ENCODE peak calls at places on chromosome 6, in eight cellular contexts. One of them, this sample, is unnamed.

GRCh38 chr6:41502607-41503434 is 43.4 kb upstream of the FOXP4 start:
- DNase-seq in NCI-H524: no peak
- DNase-seq in stimulated activated CD4-positive, alpha-beta T cell treated with anti-CD3 and anti-CD28 coated beads, Interleukin-1b, Interleukin-23, amount 100 ng/mL, for 4 hours: no peak
- DNase-seq in posterior cingulate gyrus: peak; percentile 59
- DNase-seq in HTR-8/SVneo: no peak
- DNase-seq in activated CD4-positive, alpha-beta T cell treated with anti-CD3 and anti-CD28 coated beads, Interleukin-2, amount 50 U/mL, for 24 hours: no peak
- DNase-seq in progenitor cell of endocrine pancreas: no peak
- DNase-seq in left ventricle myocardium inferior: peak; percentile 15
- DNase-seq in this sample: no peak

GRCh38 chr6:153167907-153168306 is 36.8 kb upstream of the RGS17 start:
- DNase-seq in activated CD4-positive, alpha-beta T cell treated with anti-CD3 and anti-CD28 coated beads, Interleukin-2, amount 50 U/mL, for 24 hours: no peak
- DNase-seq in posterior cingulate gyrus: no peak
- DNase-seq in NCI-H524: no peak
- DNase-seq in left ventricle myocardium inferior: no peak
- DNase-seq in progenitor cell of endocrine pancreas: no peak
- DNase-seq in stimulated activated CD4-positive, alpha-beta T cell treated with anti-CD3 and anti-CD28 coated beads, Interleukin-1b, Interleukin-23, amount 100 ng/mL, for 4 hours: no peak
- DNase-seq in HTR-8/SVneo: no peak
- DNase-seq in this sample: no peak

GRCh38 chr6:157497579-157497978 is 116.6 kb downstream of the ZDHHC14 start:
- DNase-seq in HTR-8/SVneo: no peak
- DNase-seq in progenitor cell of endocrine pancreas: no peak
- DNase-seq in posterior cingulate gyrus: no peak
- DNase-seq in stimulated activated CD4-positive, alpha-beta T cell treated with anti-CD3 and anti-CD28 coated beads, Interleukin-1b, Interleukin-23, amount 100 ng/mL, for 4 hours: no peak
- DNase-seq in left ventricle myocardium inferior: no peak
- DNase-seq in NCI-H524: no peak
- DNase-seq in activated CD4-positive, alpha-beta T cell treated with anti-CD3 and anti-CD28 coated beads, Interleukin-2, amount 50 U/mL, for 24 hours: no peak
- DNase-seq in this sample: no peak

GRCh38 chr6:129105793-129106192 is 222.9 kb downstream of the LAMA2 start:
- DNase-seq in posterior cingulate gyrus: no peak
- DNase-seq in left ventricle myocardium inferior: no peak
- DNase-seq in activated CD4-positive, alpha-beta T cell treated with anti-CD3 and anti-CD28 coated beads, Interleukin-2, amount 50 U/mL, for 24 hours: no peak
- DNase-seq in stimulated activated CD4-positive, alpha-beta T cell treated with anti-CD3 and anti-CD28 coated beads, Interleukin-1b, Interleukin-23, amount 100 ng/mL, for 4 hours: no peak
- DNase-seq in HTR-8/SVneo: no peak
- DNase-seq in NCI-H524: no peak
- DNase-seq in progenitor cell of endocrine pancreas: no peak
- DNase-seq in this sample: no peak

GRCh38 chr6:118215269-118215668 is 308.2 kb downstream of the SLC35F1 start:
- DNase-seq in left ventricle myocardium inferior: no peak
- DNase-seq in NCI-H524: no peak
- DNase-seq in HTR-8/SVneo: no peak
- DNase-seq in activated CD4-positive, alpha-beta T cell treated with anti-CD3 and anti-CD28 coated beads, Interleukin-2, amount 50 U/mL, for 24 hours: no peak
- DNase-seq in progenitor cell of endocrine pancreas: no peak
- DNase-seq in posterior cingulate gyrus: no peak
- DNase-seq in stimulated activated CD4-positive, alpha-beta T cell treated with anti-CD3 and anti-CD28 coated beads, Interleukin-1b, Interleukin-23, amount 100 ng/mL, for 4 hours: no peak
- DNase-seq in this sample: no peak

GRCh38 chr6:148751233-148751632 is 4.4 kb downstream of the UST start:
- DNase-seq in progenitor cell of endocrine pancreas: no peak
- DNase-seq in posterior cingulate gyrus: no peak
- DNase-seq in stimulated activated CD4-positive, alpha-beta T cell treated with anti-CD3 and anti-CD28 coated beads, Interleukin-1b, Interleukin-23, amount 100 ng/mL, for 4 hours: no peak
- DNase-seq in activated CD4-positive, alpha-beta T cell treated with anti-CD3 and anti-CD28 coated beads, Interleukin-2, amount 50 U/mL, for 24 hours: no peak
- DNase-seq in HTR-8/SVneo: no peak
- DNase-seq in left ventricle myocardium inferior: no peak
- DNase-seq in NCI-H524: no peak
- DNase-seq in this sample: no peak

GRCh38 chr6:170087946-170088348 is 202.9 kb downstream of the DLL1 start:
- DNase-seq in stimulated activated CD4-positive, alpha-beta T cell treated with anti-CD3 and anti-CD28 coated beads, Interleukin-1b, Interleukin-23, amount 100 ng/mL, for 4 hours: peak; percentile 9
- DNase-seq in NCI-H524: no peak
- DNase-seq in HTR-8/SVneo: no peak
- DNase-seq in posterior cingulate gyrus: peak; percentile 78
- DNase-seq in progenitor cell of endocrine pancreas: no peak
- DNase-seq in activated CD4-positive, alpha-beta T cell treated with anti-CD3 and anti-CD28 coated beads, Interleukin-2, amount 50 U/mL, for 24 hours: peak; percentile 20
- DNase-seq in left ventricle myocardium inferior: peak; percentile 11
- DNase-seq in this sample: no peak

GRCh38 chr6:25232478-25232877 is 46.7 kb upstream of the CARMIL1 start:
- DNase-seq in stimulated activated CD4-positive, alpha-beta T cell treated with anti-CD3 and anti-CD28 coated beads, Interleukin-1b, Interleukin-23, amount 100 ng/mL, for 4 hours: no peak
- DNase-seq in HTR-8/SVneo: no peak
- DNase-seq in NCI-H524: no peak
- DNase-seq in left ventricle myocardium inferior: peak; percentile 43
- DNase-seq in activated CD4-positive, alpha-beta T cell treated with anti-CD3 and anti-CD28 coated beads, Interleukin-2, amount 50 U/mL, for 24 hours: no peak
- DNase-seq in posterior cingulate gyrus: peak; percentile 91
- DNase-seq in progenitor cell of endocrine pancreas: no peak
- DNase-seq in this sample: no peak

GRCh38 chr6:76771076-76771634 is 692.1 kb downstream of the HTR1B start:
- DNase-seq in stimulated activated CD4-positive, alpha-beta T cell treated with anti-CD3 and anti-CD28 coated beads, Interleukin-1b, Interleukin-23, amount 100 ng/mL, for 4 hours: no peak
- DNase-seq in activated CD4-positive, alpha-beta T cell treated with anti-CD3 and anti-CD28 coated beads, Interleukin-2, amount 50 U/mL, for 24 hours: no peak
- DNase-seq in posterior cingulate gyrus: no peak
- DNase-seq in left ventricle myocardium inferior: peak; percentile 35
- DNase-seq in NCI-H524: no peak
- DNase-seq in HTR-8/SVneo: no peak
- DNase-seq in progenitor cell of endocrine pancreas: no peak
- DNase-seq in this sample: no peak

GRCh38 chr6:55802259-55802658 is 73.1 kb downstream of the BMP5 start:
- DNase-seq in HTR-8/SVneo: no peak
- DNase-seq in activated CD4-positive, alpha-beta T cell treated with anti-CD3 and anti-CD28 coated beads, Interleukin-2, amount 50 U/mL, for 24 hours: no peak
- DNase-seq in stimulated activated CD4-positive, alpha-beta T cell treated with anti-CD3 and anti-CD28 coated beads, Interleukin-1b, Interleukin-23, amount 100 ng/mL, for 4 hours: no peak
- DNase-seq in NCI-H524: no peak
- DNase-seq in progenitor cell of endocrine pancreas: no peak
- DNase-seq in posterior cingulate gyrus: no peak
- DNase-seq in left ventricle myocardium inferior: no peak
- DNase-seq in this sample: no peak

GRCh38 chr6:89475634-89476033 is 42.7 kb downstream of the ANKRD6 start:
- DNase-seq in activated CD4-positive, alpha-beta T cell treated with anti-CD3 and anti-CD28 coated beads, Interleukin-2, amount 50 U/mL, for 24 hours: peak; percentile 1
- DNase-seq in HTR-8/SVneo: no peak
- DNase-seq in stimulated activated CD4-positive, alpha-beta T cell treated with anti-CD3 and anti-CD28 coated beads, Interleukin-1b, Interleukin-23, amount 100 ng/mL, for 4 hours: no peak
- DNase-seq in left ventricle myocardium inferior: no peak
- DNase-seq in progenitor cell of endocrine pancreas: no peak
- DNase-seq in NCI-H524: no peak
- DNase-seq in posterior cingulate gyrus: no peak
- DNase-seq in this sample: no peak

GRCh38 chr6:31120151-31120915 is at the start of gene CDSN:
- DNase-seq in progenitor cell of endocrine pancreas: no peak
- DNase-seq in posterior cingulate gyrus: peak; percentile 41
- DNase-seq in activated CD4-positive, alpha-beta T cell treated with anti-CD3 and anti-CD28 coated beads, Interleukin-2, amount 50 U/mL, for 24 hours: no peak
- DNase-seq in stimulated activated CD4-positive, alpha-beta T cell treated with anti-CD3 and anti-CD28 coated beads, Interleukin-1b, Interleukin-23, amount 100 ng/mL, for 4 hours: no peak
- DNase-seq in left ventricle myocardium inferior: no peak
- DNase-seq in NCI-H524: no peak
- DNase-seq in HTR-8/SVneo: no peak
- DNase-seq in this sample: no peak

GRCh38 chr6:11495565-11496145 is 41.9 kb upstream of the TMEM170B start:
- DNase-seq in HTR-8/SVneo: no peak
- DNase-seq in NCI-H524: no peak
- DNase-seq in left ventricle myocardium inferior: no peak
- DNase-seq in stimulated activated CD4-positive, alpha-beta T cell treated with anti-CD3 and anti-CD28 coated beads, Interleukin-1b, Interleukin-23, amount 100 ng/mL, for 4 hours: no peak
- DNase-seq in activated CD4-positive, alpha-beta T cell treated with anti-CD3 and anti-CD28 coated beads, Interleukin-2, amount 50 U/mL, for 24 hours: no peak
- DNase-seq in progenitor cell of endocrine pancreas: no peak
- DNase-seq in posterior cingulate gyrus: no peak
- DNase-seq in this sample: no peak

GRCh38 chr6:87340230-87340629 is 4.4 kb upstream of the C6orf163 start:
- DNase-seq in stimulated activated CD4-positive, alpha-beta T cell treated with anti-CD3 and anti-CD28 coated beads, Interleukin-1b, Interleukin-23, amount 100 ng/mL, for 4 hours: no peak
- DNase-seq in progenitor cell of endocrine pancreas: no peak
- DNase-seq in NCI-H524: no peak
- DNase-seq in posterior cingulate gyrus: no peak
- DNase-seq in left ventricle myocardium inferior: no peak
- DNase-seq in HTR-8/SVneo: no peak
- DNase-seq in activated CD4-positive, alpha-beta T cell treated with anti-CD3 and anti-CD28 coated beads, Interleukin-2, amount 50 U/mL, for 24 hours: no peak
- DNase-seq in this sample: no peak

GRCh38 chr6:168196385-168196860 is 117.4 kb upstream of the FRMD1 start:
- DNase-seq in NCI-H524: no peak
- DNase-seq in HTR-8/SVneo: no peak
- DNase-seq in stimulated activated CD4-positive, alpha-beta T cell treated with anti-CD3 and anti-CD28 coated beads, Interleukin-1b, Interleukin-23, amount 100 ng/mL, for 4 hours: no peak
- DNase-seq in activated CD4-positive, alpha-beta T cell treated with anti-CD3 and anti-CD28 coated beads, Interleukin-2, amount 50 U/mL, for 24 hours: no peak
- DNase-seq in progenitor cell of endocrine pancreas: no peak
- DNase-seq in posterior cingulate gyrus: peak; percentile 40
- DNase-seq in left ventricle myocardium inferior: no peak
- DNase-seq in this sample: no peak

GRCh38 chr6:110567957-110568696 is 91.7 kb upstream of the SLC22A16 start:
- DNase-seq in posterior cingulate gyrus: no peak
- DNase-seq in left ventricle myocardium inferior: no peak
- DNase-seq in activated CD4-positive, alpha-beta T cell treated with anti-CD3 and anti-CD28 coated beads, Interleukin-2, amount 50 U/mL, for 24 hours: no peak
- DNase-seq in HTR-8/SVneo: no peak
- DNase-seq in progenitor cell of endocrine pancreas: no peak
- DNase-seq in stimulated activated CD4-positive, alpha-beta T cell treated with anti-CD3 and anti-CD28 coated beads, Interleukin-1b, Interleukin-23, amount 100 ng/mL, for 4 hours: no peak
- DNase-seq in NCI-H524: no peak
- DNase-seq in this sample: no peak

GRCh38 chr6:112911949-112912348 is 564.8 kb downstream of the RFPL4B start:
- DNase-seq in activated CD4-positive, alpha-beta T cell treated with anti-CD3 and anti-CD28 coated beads, Interleukin-2, amount 50 U/mL, for 24 hours: no peak
- DNase-seq in left ventricle myocardium inferior: no peak
- DNase-seq in progenitor cell of endocrine pancreas: no peak
- DNase-seq in HTR-8/SVneo: no peak
- DNase-seq in stimulated activated CD4-positive, alpha-beta T cell treated with anti-CD3 and anti-CD28 coated beads, Interleukin-1b, Interleukin-23, amount 100 ng/mL, for 4 hours: no peak
- DNase-seq in posterior cingulate gyrus: no peak
- DNase-seq in NCI-H524: no peak
- DNase-seq in this sample: no peak

GRCh38 chr6:90184334-90185298 is 112.0 kb downstream of the BACH2 start:
- DNase-seq in stimulated activated CD4-positive, alpha-beta T cell treated with anti-CD3 and anti-CD28 coated beads, Interleukin-1b, Interleukin-23, amount 100 ng/mL, for 4 hours: no peak
- DNase-seq in progenitor cell of endocrine pancreas: no peak
- DNase-seq in HTR-8/SVneo: no peak
- DNase-seq in posterior cingulate gyrus: no peak
- DNase-seq in NCI-H524: no peak
- DNase-seq in activated CD4-positive, alpha-beta T cell treated with anti-CD3 and anti-CD28 coated beads, Interleukin-2, amount 50 U/mL, for 24 hours: no peak
- DNase-seq in left ventricle myocardium inferior: no peak
- DNase-seq in this sample: no peak

GRCh38 chr6:4085329-4085695 is 6.4 kb upstream of the FAM217A start:
- DNase-seq in posterior cingulate gyrus: no peak
- DNase-seq in NCI-H524: no peak
- DNase-seq in left ventricle myocardium inferior: no peak
- DNase-seq in HTR-8/SVneo: no peak
- DNase-seq in progenitor cell of endocrine pancreas: no peak
- DNase-seq in activated CD4-positive, alpha-beta T cell treated with anti-CD3 and anti-CD28 coated beads, Interleukin-2, amount 50 U/mL, for 24 hours: no peak
- DNase-seq in stimulated activated CD4-positive, alpha-beta T cell treated with anti-CD3 and anti-CD28 coated beads, Interleukin-1b, Interleukin-23, amount 100 ng/mL, for 4 hours: no peak
- DNase-seq in this sample: peak; percentile 57

GRCh38 chr6:112287836-112288235 is 33.5 kb upstream of the LAMA4 start:
- DNase-seq in NCI-H524: no peak
- DNase-seq in posterior cingulate gyrus: no peak
- DNase-seq in stimulated activated CD4-positive, alpha-beta T cell treated with anti-CD3 and anti-CD28 coated beads, Interleukin-1b, Interleukin-23, amount 100 ng/mL, for 4 hours: no peak
- DNase-seq in activated CD4-positive, alpha-beta T cell treated with anti-CD3 and anti-CD28 coated beads, Interleukin-2, amount 50 U/mL, for 24 hours: no peak
- DNase-seq in left ventricle myocardium inferior: no peak
- DNase-seq in progenitor cell of endocrine pancreas: no peak
- DNase-seq in HTR-8/SVneo: no peak
- DNase-seq in this sample: no peak

GRCh38 chr6:101083533-101084172 is 202.5 kb upstream of the ASCC3 start:
- DNase-seq in stimulated activated CD4-positive, alpha-beta T cell treated with anti-CD3 and anti-CD28 coated beads, Interleukin-1b, Interleukin-23, amount 100 ng/mL, for 4 hours: no peak
- DNase-seq in left ventricle myocardium inferior: no peak
- DNase-seq in activated CD4-positive, alpha-beta T cell treated with anti-CD3 and anti-CD28 coated beads, Interleukin-2, amount 50 U/mL, for 24 hours: no peak
- DNase-seq in HTR-8/SVneo: peak; percentile 8
- DNase-seq in NCI-H524: no peak
- DNase-seq in progenitor cell of endocrine pancreas: no peak
- DNase-seq in posterior cingulate gyrus: no peak
- DNase-seq in this sample: peak; percentile 75

GRCh38 chr6:139482184-139482751 is 107.8 kb upstream of the CITED2 start:
- DNase-seq in NCI-H524: peak; percentile 11
- DNase-seq in activated CD4-positive, alpha-beta T cell treated with anti-CD3 and anti-CD28 coated beads, Interleukin-2, amount 50 U/mL, for 24 hours: no peak
- DNase-seq in posterior cingulate gyrus: no peak
- DNase-seq in left ventricle myocardium inferior: no peak
- DNase-seq in HTR-8/SVneo: no peak
- DNase-seq in progenitor cell of endocrine pancreas: no peak
- DNase-seq in stimulated activated CD4-positive, alpha-beta T cell treated with anti-CD3 and anti-CD28 coated beads, Interleukin-1b, Interleukin-23, amount 100 ng/mL, for 4 hours: no peak
- DNase-seq in this sample: no peak

GRCh38 chr6:2986722-2987196 is 12.9 kb upstream of the NQO2 start:
- DNase-seq in progenitor cell of endocrine pancreas: no peak
- DNase-seq in left ventricle myocardium inferior: no peak
- DNase-seq in activated CD4-positive, alpha-beta T cell treated with anti-CD3 and anti-CD28 coated beads, Interleukin-2, amount 50 U/mL, for 24 hours: no peak
- DNase-seq in HTR-8/SVneo: no peak
- DNase-seq in posterior cingulate gyrus: no peak
- DNase-seq in stimulated activated CD4-positive, alpha-beta T cell treated with anti-CD3 and anti-CD28 coated beads, Interleukin-1b, Interleukin-23, amount 100 ng/mL, for 4 hours: no peak
- DNase-seq in NCI-H524: no peak
- DNase-seq in this sample: no peak

GRCh38 chr6:42138630-42139619 is 3.5 kb downstream of the C6orf132 start:
- DNase-seq in activated CD4-positive, alpha-beta T cell treated with anti-CD3 and anti-CD28 coated beads, Interleukin-2, amount 50 U/mL, for 24 hours: no peak
- DNase-seq in posterior cingulate gyrus: no peak
- DNase-seq in left ventricle myocardium inferior: no peak
- DNase-seq in progenitor cell of endocrine pancreas: no peak
- DNase-seq in stimulated activated CD4-positive, alpha-beta T cell treated with anti-CD3 and anti-CD28 coated beads, Interleukin-1b, Interleukin-23, amount 100 ng/mL, for 4 hours: no peak
- DNase-seq in HTR-8/SVneo: no peak
- DNase-seq in NCI-H524: no peak
- DNase-seq in this sample: no peak

GRCh38 chr6:141107562-141108160 is 1025.1 kb upstream of the GJE1 start:
- DNase-seq in NCI-H524: no peak
- DNase-seq in activated CD4-positive, alpha-beta T cell treated with anti-CD3 and anti-CD28 coated beads, Interleukin-2, amount 50 U/mL, for 24 hours: no peak
- DNase-seq in HTR-8/SVneo: no peak
- DNase-seq in posterior cingulate gyrus: no peak
- DNase-seq in left ventricle myocardium inferior: no peak
- DNase-seq in stimulated activated CD4-positive, alpha-beta T cell treated with anti-CD3 and anti-CD28 coated beads, Interleukin-1b, Interleukin-23, amount 100 ng/mL, for 4 hours: no peak
- DNase-seq in progenitor cell of endocrine pancreas: no peak
- DNase-seq in this sample: peak; percentile 60

GRCh38 chr6:3026811-3027626 is 27.3 kb downstream of the NQO2 start:
- DNase-seq in activated CD4-positive, alpha-beta T cell treated with anti-CD3 and anti-CD28 coated beads, Interleukin-2, amount 50 U/mL, for 24 hours: no peak
- DNase-seq in HTR-8/SVneo: no peak
- DNase-seq in posterior cingulate gyrus: no peak
- DNase-seq in left ventricle myocardium inferior: no peak
- DNase-seq in progenitor cell of endocrine pancreas: no peak
- DNase-seq in NCI-H524: no peak
- DNase-seq in stimulated activated CD4-positive, alpha-beta T cell treated with anti-CD3 and anti-CD28 coated beads, Interleukin-1b, Interleukin-23, amount 100 ng/mL, for 4 hours: no peak
- DNase-seq in this sample: no peak

GRCh38 chr6:157240059-157240959 is 83.0 kb downstream of the TMEM242 start:
- DNase-seq in progenitor cell of endocrine pancreas: peak; percentile 27
- DNase-seq in left ventricle myocardium inferior: no peak
- DNase-seq in NCI-H524: peak; percentile 58
- DNase-seq in HTR-8/SVneo: peak; percentile 47
- DNase-seq in activated CD4-positive, alpha-beta T cell treated with anti-CD3 and anti-CD28 coated beads, Interleukin-2, amount 50 U/mL, for 24 hours: no peak
- DNase-seq in stimulated activated CD4-positive, alpha-beta T cell treated with anti-CD3 and anti-CD28 coated beads, Interleukin-1b, Interleukin-23, amount 100 ng/mL, for 4 hours: no peak
- DNase-seq in posterior cingulate gyrus: peak; percentile 84
- DNase-seq in this sample: peak; percentile 73

GRCh38 chr6:71043902-71044301 is 87.0 kb upstream of the B3GAT2 start:
- DNase-seq in activated CD4-positive, alpha-beta T cell treated with anti-CD3 and anti-CD28 coated beads, Interleukin-2, amount 50 U/mL, for 24 hours: no peak
- DNase-seq in posterior cingulate gyrus: no peak
- DNase-seq in progenitor cell of endocrine pancreas: no peak
- DNase-seq in HTR-8/SVneo: no peak
- DNase-seq in stimulated activated CD4-positive, alpha-beta T cell treated with anti-CD3 and anti-CD28 coated beads, Interleukin-1b, Interleukin-23, amount 100 ng/mL, for 4 hours: no peak
- DNase-seq in left ventricle myocardium inferior: no peak
- DNase-seq in NCI-H524: no peak
- DNase-seq in this sample: peak; percentile 44

GRCh38 chr6:144349690-144350132 is 64.6 kb downstream of the UTRN start:
- DNase-seq in left ventricle myocardium inferior: no peak
- DNase-seq in NCI-H524: no peak
- DNase-seq in stimulated activated CD4-positive, alpha-beta T cell treated with anti-CD3 and anti-CD28 coated beads, Interleukin-1b, Interleukin-23, amount 100 ng/mL, for 4 hours: no peak
- DNase-seq in activated CD4-positive, alpha-beta T cell treated with anti-CD3 and anti-CD28 coated beads, Interleukin-2, amount 50 U/mL, for 24 hours: no peak
- DNase-seq in HTR-8/SVneo: peak; percentile 41
- DNase-seq in progenitor cell of endocrine pancreas: no peak
- DNase-seq in posterior cingulate gyrus: no peak
- DNase-seq in this sample: no peak